ENCODE peak calls at places on chromosomes 7 and 10, in eight cellular contexts. One of them, this sample, is unnamed.

GRCh38 chr7:85030893-85031292 is 156.0 kb downstream of the SEMA3D start:
- DNase-seq in activated effector memory CD4-positive, alpha-beta T cell treated with anti-CD3 and anti-CD28 coated beads, Interleukin-2, amount 50 U/mL, for 16 hours: no peak
- DNase-seq in NCI-H1930: peak; percentile 3
- DNase-seq in tibial nerve: no peak
- DNase-seq in astrocyte of the spinal cord: peak; percentile 71
- DNase-seq in mesothelial cell of epicardium: no peak
- DNase-seq in A172: peak; percentile 49
- DNase-seq in pulmonary artery endothelial cell: no peak
- DNase-seq in this sample: peak; percentile 46

GRCh38 chr7:41222704-41223103 is 480.2 kb downstream of the INHBA start:
- DNase-seq in activated effector memory CD4-positive, alpha-beta T cell treated with anti-CD3 and anti-CD28 coated beads, Interleukin-2, amount 50 U/mL, for 16 hours: no peak
- DNase-seq in NCI-H1930: no peak
- DNase-seq in tibial nerve: no peak
- DNase-seq in astrocyte of the spinal cord: peak; percentile 69
- DNase-seq in mesothelial cell of epicardium: no peak
- DNase-seq in A172: peak; percentile 67
- DNase-seq in pulmonary artery endothelial cell: no peak
- DNase-seq in this sample: peak; percentile 66

GRCh38 chr7:69864283-69864682 is 266.0 kb downstream of the AUTS2 start:
- DNase-seq in activated effector memory CD4-positive, alpha-beta T cell treated with anti-CD3 and anti-CD28 coated beads, Interleukin-2, amount 50 U/mL, for 16 hours: no peak
- DNase-seq in NCI-H1930: peak; percentile 66
- DNase-seq in tibial nerve: no peak
- DNase-seq in astrocyte of the spinal cord: no peak
- DNase-seq in mesothelial cell of epicardium: no peak
- DNase-seq in A172: no peak
- DNase-seq in pulmonary artery endothelial cell: no peak
- DNase-seq in this sample: no peak

GRCh38 chr10:44993226-44993921 is 7.3 kb upstream of the ZNF22 start:
- DNase-seq in activated effector memory CD4-positive, alpha-beta T cell treated with anti-CD3 and anti-CD28 coated beads, Interleukin-2, amount 50 U/mL, for 16 hours: no peak
- DNase-seq in NCI-H1930: no peak
- DNase-seq in tibial nerve: peak; percentile 5
- DNase-seq in astrocyte of the spinal cord: no peak
- DNase-seq in mesothelial cell of epicardium: no peak
- DNase-seq in A172: no peak
- DNase-seq in pulmonary artery endothelial cell: no peak
- DNase-seq in this sample: no peak

GRCh38 chr7:100430450-100431285 is 1.0 kb downstream of the MEPCE start:
- DNase-seq in activated effector memory CD4-positive, alpha-beta T cell treated with anti-CD3 and anti-CD28 coated beads, Interleukin-2, amount 50 U/mL, for 16 hours: peak; percentile 81
- DNase-seq in NCI-H1930: no peak
- DNase-seq in tibial nerve: peak; percentile 46
- DNase-seq in astrocyte of the spinal cord: no peak
- DNase-seq in mesothelial cell of epicardium: no peak
- DNase-seq in A172: no peak
- DNase-seq in pulmonary artery endothelial cell: no peak
- DNase-seq in this sample: no peak

GRCh38 chr7:157577061-157577460 is 240.3 kb downstream of the DNAJB6 start:
- DNase-seq in activated effector memory CD4-positive, alpha-beta T cell treated with anti-CD3 and anti-CD28 coated beads, Interleukin-2, amount 50 U/mL, for 16 hours: no peak
- DNase-seq in NCI-H1930: no peak
- DNase-seq in tibial nerve: no peak
- DNase-seq in astrocyte of the spinal cord: no peak
- DNase-seq in mesothelial cell of epicardium: no peak
- DNase-seq in A172: no peak
- DNase-seq in pulmonary artery endothelial cell: no peak
- DNase-seq in this sample: no peak

GRCh38 chr7:70032673-70033072 is 434.4 kb downstream of the AUTS2 start:
- DNase-seq in activated effector memory CD4-positive, alpha-beta T cell treated with anti-CD3 and anti-CD28 coated beads, Interleukin-2, amount 50 U/mL, for 16 hours: no peak
- DNase-seq in NCI-H1930: peak; percentile 47
- DNase-seq in tibial nerve: no peak
- DNase-seq in astrocyte of the spinal cord: no peak
- DNase-seq in mesothelial cell of epicardium: no peak
- DNase-seq in A172: no peak
- DNase-seq in pulmonary artery endothelial cell: no peak
- DNase-seq in this sample: no peak

GRCh38 chr10:126225672-126226007 is 162.6 kb downstream of the ADAM12 start:
- DNase-seq in activated effector memory CD4-positive, alpha-beta T cell treated with anti-CD3 and anti-CD28 coated beads, Interleukin-2, amount 50 U/mL, for 16 hours: no peak
- DNase-seq in NCI-H1930: no peak
- DNase-seq in tibial nerve: no peak
- DNase-seq in astrocyte of the spinal cord: no peak
- DNase-seq in mesothelial cell of epicardium: no peak
- DNase-seq in A172: no peak
- DNase-seq in pulmonary artery endothelial cell: no peak
- DNase-seq in this sample: no peak

GRCh38 chr10:63720072-63720537 is 198.9 kb downstream of the REEP3 start:
- DNase-seq in activated effector memory CD4-positive, alpha-beta T cell treated with anti-CD3 and anti-CD28 coated beads, Interleukin-2, amount 50 U/mL, for 16 hours: peak; percentile 69
- DNase-seq in NCI-H1930: peak; percentile 1
- DNase-seq in tibial nerve: peak; percentile 79
- DNase-seq in astrocyte of the spinal cord: peak; percentile 57
- DNase-seq in mesothelial cell of epicardium: no peak
- DNase-seq in A172: peak; percentile 62
- DNase-seq in pulmonary artery endothelial cell: no peak
- DNase-seq in this sample: peak; percentile 24

GRCh38 chr10:94710578-94710977 is 27.0 kb downstream of the CYP2C18 start:
- DNase-seq in activated effector memory CD4-positive, alpha-beta T cell treated with anti-CD3 and anti-CD28 coated beads, Interleukin-2, amount 50 U/mL, for 16 hours: no peak
- DNase-seq in NCI-H1930: no peak
- DNase-seq in tibial nerve: no peak
- DNase-seq in astrocyte of the spinal cord: no peak
- DNase-seq in mesothelial cell of epicardium: no peak
- DNase-seq in A172: no peak
- DNase-seq in pulmonary artery endothelial cell: no peak
- DNase-seq in this sample: no peak